ENCODE peak calls at places on chromosome 11, in four cellular contexts. G, H, J and I are unnamed samples.
A peak's percentile ranks its signal among the peaks of the same experiment; 100 is the strongest.

GRCh38 chr11:74493816-74494630 is 499 bp upstream of the LIPT2 start:
- DNase-seq in G (no peak), H (no peak), J (no peak), I (peak; percentile 28)

GRCh38 chr11:69008774-69009440 is 4.1 kb downstream of the MRGPRF start:
- DNase-seq in G (no peak), H (no peak), J (no peak), I (peak; percentile 92)

GRCh38 chr11:24421766-24422165 is 75.1 kb upstream of the LUZP2 start:
- DNase-seq in G (no peak), H (no peak), J (no peak), I (no peak)

GRCh38 chr11:69799097-69799496 is 20.1 kb downstream of the FGF3 start:
- DNase-seq in G (no peak), H (no peak), J (no peak), I (no peak)

GRCh38 chr11:36148701-36149100 is 140.5 kb downstream of the COMMD9 start:
- DNase-seq in G (no peak), H (no peak), J (no peak), I (no peak)

GRCh38 chr11:126424471-126425039 is 69.1 kb downstream of the ST3GAL4 start:
- DNase-seq in G (no peak), H (no peak), J (no peak), I (no peak)

GRCh38 chr11:109864834-109865557 is 228.2 kb upstream of the ZC3H12C start:
- DNase-seq in G (no peak), H (no peak), J (no peak), I (no peak)

GRCh38 chr11:83573097-83573496 is 286.9 kb upstream of the CCDC90B start:
- DNase-seq in G (no peak), H (no peak), J (no peak), I (no peak)

GRCh38 chr11:6900327-6900999 is 8.2 kb upstream of the OR2D2 start:
- DNase-seq in G (no peak), H (no peak), J (no peak), I (no peak)

GRCh38 chr11:61477734-61478148 is 30.8 kb upstream of the LRRC10B start:
- DNase-seq in G (peak; percentile 35), H (no peak), J (peak; percentile 43), I (no peak)

GRCh38 chr11:8658210-8658968 is 24.1 kb downstream of the TRIM66 start:
- DNase-seq in G (no peak), H (no peak), J (no peak), I (no peak)

GRCh38 chr11:2685051-2685450 is 14.7 kb downstream of the KCNQ1OT1 start:
- DNase-seq in G (no peak), H (no peak), J (no peak), I (no peak)

GRCh38 chr11:134978388-134979088 is 566.5 kb upstream of the B3GAT1 start:
- DNase-seq in G (no peak), H (no peak), J (no peak), I (no peak)